ENCODE peak calls at places on chromosome 7, in eight cellular contexts. W is body of pancreas, Z is tibial artery, G is GM23338, S is astrocyte, M is cardiac muscle cell, P is left ventricle myocardium inferior, T is pancreas. D is an unnamed sample.
A peak's percentile ranks its signal among the peaks of the same experiment; 100 is the strongest.

GRCh38 chr7:73364006-73364728 is 36.2 kb downstream of the FKBP6 start:
- DNase-seq in W (no peak), Z (no peak), G (no peak), S (no peak), M (no peak), P (no peak), T (no peak), D (no peak)

GRCh38 chr7:30920584-30921539 is 9.2 kb downstream of the AQP1 start:
- DNase-seq in W (peak; percentile 14), Z (peak; percentile 90), G (no peak), S (peak; percentile 63), M (peak; percentile 53), P (peak; percentile 72), T (no peak), D (peak; percentile 64)

GRCh38 chr7:112362796-112363195 is 87.5 kb upstream of the IFRD1 start:
- DNase-seq in W (no peak), Z (no peak), G (peak; percentile 33), S (peak; percentile 32), M (peak; percentile 42), P (no peak), T (no peak), D (no peak)

GRCh38 chr7:44988718-44989117 is 9.9 kb upstream of the MYO1G start:
- DNase-seq in W (no peak), Z (no peak), G (no peak), S (no peak), M (no peak), P (no peak), T (no peak), D (no peak)

GRCh38 chr7:139889186-139889871 is 60.3 kb downstream of the TBXAS1 start:
- DNase-seq in W (no peak), Z (no peak), G (no peak), S (peak; percentile 42), M (no peak), P (no peak), T (no peak), D (no peak)

GRCh38 chr7:55326079-55326847 is 38.9 kb upstream of the LANCL2 start:
- DNase-seq in W (peak; percentile 62), Z (no peak), G (no peak), S (no peak), M (no peak), P (no peak), T (peak; percentile 63), D (no peak)

GRCh38 chr7:116363637-116364432 is 135.7 kb upstream of the CAV2 start:
- DNase-seq in W (no peak), Z (no peak), G (no peak), S (no peak), M (peak; percentile 6), P (no peak), T (no peak), D (no peak)

GRCh38 chr7:66352071-66352470 is 146.9 kb downstream of the TPST1 start:
- DNase-seq in W (no peak), Z (no peak), G (peak; percentile 68), S (no peak), M (peak; percentile 26), P (no peak), T (no peak), D (no peak)

GRCh38 chr7:143504937-143505297 is 27.2 kb downstream of the TAS2R41 start:
- DNase-seq in W (no peak), Z (no peak), G (peak; percentile 9), S (no peak), M (peak; percentile 21), P (no peak), T (no peak), D (no peak)

GRCh38 chr7:27191081-27191715 is 6.2 kb upstream of the HOXA11 start:
- DNase-seq in W (peak; percentile 2), Z (peak; percentile 58), G (no peak), S (no peak), M (no peak), P (no peak), T (no peak), D (no peak)
- H3K27ac ChIP-seq in W (no peak overlapping the region), Z (no peak overlapping the region), G (no peak overlapping the region), S (no peak overlapping the region), M (no peak overlapping the region), P (no peak overlapping the region), T (no peak overlapping the region), D (no peak overlapping the region)

GRCh38 chr7:131302876-131303707 is 24.6 kb upstream of the MKLN1 start:
- DNase-seq in W (peak; percentile 58), Z (no peak), G (peak; percentile 69), S (no peak), M (peak; percentile 29), P (peak; percentile 23), T (peak; percentile 41), D (peak; percentile 23)
- TF ChIP-seq CTCF in W (peak; percentile 62), Z (peak; percentile 40), G (peak; percentile 92), S (peak; percentile 29), M (peak; percentile 45), P (peak; percentile 72), T (peak; percentile 21), D (peak; percentile 60)

GRCh38 chr7:148484486-148484885 is 106.1 kb upstream of the C7orf33 start:
- DNase-seq in W (no peak), Z (no peak), G (no peak), S (no peak), M (no peak), P (no peak), T (no peak), D (no peak)

GRCh38 chr7:148485618-148486017 is 104.9 kb upstream of the C7orf33 start:
- DNase-seq in W (no peak), Z (no peak), G (no peak), S (no peak), M (no peak), P (no peak), T (no peak), D (no peak)

GRCh38 chr7:148489678-148490077 is 100.9 kb upstream of the C7orf33 start:
- DNase-seq in W (no peak), Z (no peak), G (no peak), S (no peak), M (no peak), P (no peak), T (no peak), D (no peak)

GRCh38 chr7:148483941-148484340 is 106.6 kb upstream of the C7orf33 start:
- DNase-seq in W (no peak), Z (no peak), G (no peak), S (no peak), M (no peak), P (no peak), T (peak; percentile 20), D (no peak)

GRCh38 chr7:148486937-148487336 is 103.6 kb upstream of the C7orf33 start:
- DNase-seq in W (no peak), Z (no peak), G (no peak), S (no peak), M (no peak), P (no peak), T (no peak), D (no peak)
- H3K4me3 ChIP-seq in W (no peak overlapping the region), Z (no peak overlapping the region), G (no peak overlapping the region), S (no peak overlapping the region), M (no peak overlapping the region), P (no peak overlapping the region), T (no peak overlapping the region), D (no peak overlapping the region)

GRCh38 chr7:25894902-25895791 is 256.9 kb upstream of the NFE2L3 start:
- DNase-seq in W (peak; percentile 83), Z (peak; percentile 79), G (peak; percentile 78), S (no peak), M (peak; percentile 41), P (peak; percentile 63), T (peak; percentile 80), D (peak; percentile 49)
- H3K27ac ChIP-seq in W (peak overlapping the region; percentile 38), Z (no peak overlapping the region), G (no peak overlapping the region), S (no peak overlapping the region), M (no peak overlapping the region), P (no peak overlapping the region), T (no peak overlapping the region), D (no peak overlapping the region)

DNA sequence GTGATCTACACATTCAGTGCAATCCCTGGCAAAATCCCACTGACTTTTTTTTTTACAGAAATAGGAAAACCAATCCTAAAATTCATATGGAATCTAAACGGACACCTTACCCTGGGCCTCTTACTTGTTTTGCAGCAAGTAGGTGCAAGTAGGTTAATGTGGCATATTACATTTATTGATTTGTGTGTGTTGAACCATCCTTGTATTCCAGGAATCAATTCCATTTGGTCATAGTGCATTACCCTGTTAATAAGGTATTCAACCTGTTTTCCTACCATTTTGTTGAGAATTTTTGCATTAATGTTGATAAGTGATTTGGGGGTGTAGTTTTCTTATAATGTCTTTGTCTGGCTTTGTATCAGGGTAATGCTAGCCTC is 13.6 kb upstream of the FKBP9 start:
- DNase-seq in W (no peak), Z (no peak), G (no peak), S (no peak), M (no peak), P (no peak), T (no peak), D (no peak)
- TF ChIP-seq CTCF in W (no peak), Z (no peak), G (no peak), S (no peak), M (no peak), P (no peak), T (no peak), D (no peak)

D was measured in heart right ventricle.